ENCODE peak calls at places on chromosome 18, in five cellular contexts. One of them, this sample, is unnamed. For H3K4me1 and H3K9me3, the result is how much of the 10 kb centered on the place peaks cover.

GRCh38 chr18:50127516-50128229 is 67.3 kb downstream of the MYO5B start:
- ATAC-seq in CD8-positive, alpha-beta T cell: no peak
- ATAC-seq in heart right ventricle: no peak
- ATAC-seq in lung: no peak
- ATAC-seq in lower lobe of right lung: no peak
- ATAC-seq in this sample: no peak

GRCh38 chr18:37554399-37554787 is 11.2 kb downstream of the CELF4 start:
- ATAC-seq in CD8-positive, alpha-beta T cell: no peak
- ATAC-seq in heart right ventricle: no peak
- ATAC-seq in lung: no peak
- ATAC-seq in lower lobe of right lung: no peak
- ATAC-seq in this sample: no peak

GRCh38 chr18:14784133-14784532 is 36.2 kb downstream of the ANKRD30B start:
- ATAC-seq in CD8-positive, alpha-beta T cell: no peak
- ATAC-seq in heart right ventricle: no peak
- ATAC-seq in lung: no peak
- ATAC-seq in lower lobe of right lung: no peak
- ATAC-seq in this sample: no peak

GRCh38 chr18:55968550-55968949 is 380.6 kb upstream of the TCF4 start:
- ATAC-seq in CD8-positive, alpha-beta T cell: no peak
- ATAC-seq in heart right ventricle: no peak
- ATAC-seq in lung: no peak
- ATAC-seq in lower lobe of right lung: no peak
- ATAC-seq in this sample: no peak

GRCh38 chr18:13487237-13487636 is 239.1 kb downstream of the FAM210A start:
- ATAC-seq in CD8-positive, alpha-beta T cell: peak
- ATAC-seq in heart right ventricle: no peak
- ATAC-seq in lung: no peak
- ATAC-seq in lower lobe of right lung: no peak
- ATAC-seq in this sample: no peak

GRCh38 chr18:58158008-58158407 is 114.0 kb downstream of the NEDD4L start:
- ATAC-seq in CD8-positive, alpha-beta T cell: no peak
- ATAC-seq in heart right ventricle: no peak
- ATAC-seq in lung: no peak
- ATAC-seq in lower lobe of right lung: peak
- ATAC-seq in this sample: no peak

GRCh38 chr18:46344416-46345180 is 240.4 kb downstream of the HAUS1 start:
- ATAC-seq in CD8-positive, alpha-beta T cell: no peak
- ATAC-seq in heart right ventricle: no peak
- ATAC-seq in lung: no peak
- ATAC-seq in lower lobe of right lung: no peak
- ATAC-seq in this sample: no peak

GRCh38 chr18:77550625-77551024 is 301.0 kb downstream of the GALR1 start:
- ATAC-seq in CD8-positive, alpha-beta T cell: no peak
- ATAC-seq in heart right ventricle: peak
- ATAC-seq in lung: no peak
- ATAC-seq in lower lobe of right lung: no peak
- ATAC-seq in this sample: no peak

GRCh38 chr18:35467624-35468016 is 30.1 kb downstream of the INO80C start:
- ATAC-seq in CD8-positive, alpha-beta T cell: no peak
- ATAC-seq in heart right ventricle: no peak
- ATAC-seq in lung: no peak
- ATAC-seq in lower lobe of right lung: no peak
- ATAC-seq in this sample: peak

GRCh38 chr18:78875268-78875997 is 104.2 kb upstream of the SALL3 start:
- ATAC-seq in CD8-positive, alpha-beta T cell: no peak
- ATAC-seq in heart right ventricle: no peak
- ATAC-seq in lung: no peak
- ATAC-seq in lower lobe of right lung: peak
- ATAC-seq in this sample: no peak

GRCh38 chr18:48851563-48851962 is 99.2 kb downstream of the SMAD7 start:
- ATAC-seq in CD8-positive, alpha-beta T cell: peak
- ATAC-seq in heart right ventricle: peak
- ATAC-seq in lung: no peak
- ATAC-seq in lower lobe of right lung: peak
- ATAC-seq in this sample: peak

GRCh38 chr18:45932708-45933107 is 34.4 kb downstream of the EPG5 start:
- ATAC-seq in CD8-positive, alpha-beta T cell: no peak
- ATAC-seq in heart right ventricle: peak
- ATAC-seq in lung: no peak
- ATAC-seq in lower lobe of right lung: no peak
- ATAC-seq in this sample: no peak

GRCh38 chr18:76806301-76806700 is 16.1 kb upstream of the ZNF236 start:
- ATAC-seq in CD8-positive, alpha-beta T cell: no peak
- ATAC-seq in heart right ventricle: no peak
- ATAC-seq in lung: no peak
- ATAC-seq in lower lobe of right lung: no peak
- ATAC-seq in this sample: no peak

GRCh38 chr18:57806201-57806890 is 3.2 kb upstream of the ATP8B1 start:
- ATAC-seq in CD8-positive, alpha-beta T cell: no peak
- ATAC-seq in heart right ventricle: no peak
- ATAC-seq in lung: no peak
- ATAC-seq in lower lobe of right lung: no peak
- ATAC-seq in this sample: no peak

GRCh38 chr18:75009296-75009695 is 199.6 kb downstream of the PTGR3 start:
- ATAC-seq in CD8-positive, alpha-beta T cell: no peak
- ATAC-seq in heart right ventricle: no peak
- ATAC-seq in lung: no peak
- ATAC-seq in lower lobe of right lung: no peak
- ATAC-seq in this sample: no peak

GRCh38 chr18:44914028-44914427 is 233.3 kb downstream of the SETBP1 start:
- ATAC-seq in CD8-positive, alpha-beta T cell: no peak
- ATAC-seq in heart right ventricle: no peak
- ATAC-seq in lung: no peak
- ATAC-seq in lower lobe of right lung: no peak
- ATAC-seq in this sample: no peak

GRCh38 chr18:49023281-49023937 is 72.6 kb upstream of the SMAD7 start:
- ATAC-seq in CD8-positive, alpha-beta T cell: no peak
- ATAC-seq in heart right ventricle: no peak
- ATAC-seq in lung: no peak
- ATAC-seq in lower lobe of right lung: no peak
- ATAC-seq in this sample: no peak

GRCh38 chr18:61750840-61751668 is 141.8 kb downstream of the RNF152 start:
- ATAC-seq in CD8-positive, alpha-beta T cell: no peak
- ATAC-seq in heart right ventricle: peak
- ATAC-seq in lung: no peak
- ATAC-seq in lower lobe of right lung: peak
- ATAC-seq in this sample: no peak

GRCh38 chr18:62827397-62827796 is 112.1 kb downstream of the PHLPP1 start:
- ATAC-seq in CD8-positive, alpha-beta T cell: no peak
- ATAC-seq in heart right ventricle: no peak
- ATAC-seq in lung: no peak
- ATAC-seq in lower lobe of right lung: no peak
- ATAC-seq in this sample: no peak

GRCh38 chr18:63236417-63236816 is 83.2 kb downstream of the BCL2 start:
- ATAC-seq in CD8-positive, alpha-beta T cell: no peak
- ATAC-seq in heart right ventricle: peak
- ATAC-seq in lung: peak
- ATAC-seq in lower lobe of right lung: peak
- ATAC-seq in this sample: peak

GRCh38 chr18:60671022-60671421 is 298.4 kb upstream of the MC4R start:
- ATAC-seq in CD8-positive, alpha-beta T cell: no peak
- ATAC-seq in heart right ventricle: no peak
- ATAC-seq in lung: no peak
- ATAC-seq in lower lobe of right lung: no peak
- ATAC-seq in this sample: no peak

GRCh38 chr18:45828917-45829811 is 3.7 kb downstream of the SIGLEC15 start:
- ATAC-seq in CD8-positive, alpha-beta T cell: no peak
- ATAC-seq in heart right ventricle: peak
- ATAC-seq in lung: peak
- ATAC-seq in lower lobe of right lung: peak
- ATAC-seq in this sample: peak

GRCh38 chr18:60377778-60378469 is 5.3 kb upstream of the MC4R start:
- ATAC-seq in CD8-positive, alpha-beta T cell: no peak
- ATAC-seq in heart right ventricle: no peak
- ATAC-seq in lung: peak
- ATAC-seq in lower lobe of right lung: peak
- ATAC-seq in this sample: no peak

GRCh38 chr18:35904389-35905037 is 68.0 kb upstream of the RMP24 start:
- ATAC-seq in CD8-positive, alpha-beta T cell: no peak
- ATAC-seq in heart right ventricle: no peak
- ATAC-seq in lung: no peak
- ATAC-seq in lower lobe of right lung: no peak
- ATAC-seq in this sample: peak

GRCh38 chr18:12377556-12378553 is 828 bp upstream of the AFG3L2 start:
- ATAC-seq in CD8-positive, alpha-beta T cell: no peak
- ATAC-seq in heart right ventricle: no peak
- ATAC-seq in lung: no peak
- ATAC-seq in lower lobe of right lung: no peak
- ATAC-seq in this sample: peak

GRCh38 chr18:54090856-54091255 is 133.6 kb downstream of the MBD2 start:
- ATAC-seq in CD8-positive, alpha-beta T cell: no peak
- ATAC-seq in heart right ventricle: no peak
- ATAC-seq in lung: no peak
- ATAC-seq in lower lobe of right lung: no peak
- ATAC-seq in this sample: no peak

GRCh38 chr18:41932899-41933298 is 22.1 kb upstream of the PIK3C3 start:
- ATAC-seq in CD8-positive, alpha-beta T cell: no peak
- ATAC-seq in heart right ventricle: no peak
- ATAC-seq in lung: no peak
- ATAC-seq in lower lobe of right lung: no peak
- ATAC-seq in this sample: no peak

GRCh38 chr18:21509062-21509461 is 91.4 kb downstream of the ESCO1 start:
- ATAC-seq in CD8-positive, alpha-beta T cell: no peak
- ATAC-seq in heart right ventricle: no peak
- ATAC-seq in lung: no peak
- ATAC-seq in lower lobe of right lung: no peak
- ATAC-seq in this sample: no peak

GRCh38 chr18:45412577-45412976 is 202.7 kb upstream of the SLC14A2 start:
- ATAC-seq in CD8-positive, alpha-beta T cell: no peak
- ATAC-seq in heart right ventricle: no peak
- ATAC-seq in lung: no peak
- ATAC-seq in lower lobe of right lung: no peak
- ATAC-seq in this sample: no peak

GRCh38 chr18:49835405-49835804 is 22.1 kb upstream of the ACAA2 start:
- ATAC-seq in CD8-positive, alpha-beta T cell: no peak
- ATAC-seq in heart right ventricle: no peak
- ATAC-seq in lung: no peak
- ATAC-seq in lower lobe of right lung: no peak
- ATAC-seq in this sample: no peak

GRCh38 chr18:39939209-39939608 is 2015.8 kb upstream of the PIK3C3 start:
- ATAC-seq in CD8-positive, alpha-beta T cell: no peak
- ATAC-seq in heart right ventricle: no peak
- ATAC-seq in lung: no peak
- ATAC-seq in lower lobe of right lung: no peak
- ATAC-seq in this sample: no peak

GRCh38 chr18:63433349-63433866 is 11.1 kb upstream of the VPS4B start:
- ATAC-seq in CD8-positive, alpha-beta T cell: no peak
- ATAC-seq in heart right ventricle: peak
- ATAC-seq in lung: no peak
- ATAC-seq in lower lobe of right lung: no peak
- ATAC-seq in this sample: peak

GRCh38 chr18:51288582-51288981 is 91.1 kb upstream of the MEX3C start:
- ATAC-seq in CD8-positive, alpha-beta T cell: no peak
- ATAC-seq in heart right ventricle: no peak
- ATAC-seq in lung: no peak
- ATAC-seq in lower lobe of right lung: no peak
- ATAC-seq in this sample: no peak

GRCh38 chr18:46891742-46892214 is 25.5 kb downstream of the PIAS2 start:
- ATAC-seq in CD8-positive, alpha-beta T cell: no peak
- ATAC-seq in heart right ventricle: no peak
- ATAC-seq in lung: no peak
- ATAC-seq in lower lobe of right lung: no peak
- ATAC-seq in this sample: no peak

GRCh38 chr18:3053081-3053480 is 40.1 kb upstream of the LPIN2 start:
- ATAC-seq in CD8-positive, alpha-beta T cell: no peak
- ATAC-seq in heart right ventricle: no peak
- ATAC-seq in lung: no peak
- ATAC-seq in lower lobe of right lung: no peak
- ATAC-seq in this sample: no peak
- H3K4me1 ChIP-seq in CD8-positive, alpha-beta T cell: under half
- H3K4me1 ChIP-seq in heart right ventricle: under half
- H3K4me1 ChIP-seq in lung: under half
- H3K4me1 ChIP-seq in lower lobe of right lung: under half
- H3K4me1 ChIP-seq in this sample: under half

GRCh38 chr18:68219867-68220266 is 495.0 kb downstream of the TMX3 start:
- ATAC-seq in CD8-positive, alpha-beta T cell: no peak
- ATAC-seq in heart right ventricle: no peak
- ATAC-seq in lung: no peak
- ATAC-seq in lower lobe of right lung: no peak
- ATAC-seq in this sample: no peak
- H3K27ac ChIP-seq in CD8-positive, alpha-beta T cell: no peak
- H3K27ac ChIP-seq in heart right ventricle: peak
- H3K27ac ChIP-seq in lung: no peak
- H3K27ac ChIP-seq in lower lobe of right lung: no peak
- H3K27ac ChIP-seq in this sample: no peak

DNA sequence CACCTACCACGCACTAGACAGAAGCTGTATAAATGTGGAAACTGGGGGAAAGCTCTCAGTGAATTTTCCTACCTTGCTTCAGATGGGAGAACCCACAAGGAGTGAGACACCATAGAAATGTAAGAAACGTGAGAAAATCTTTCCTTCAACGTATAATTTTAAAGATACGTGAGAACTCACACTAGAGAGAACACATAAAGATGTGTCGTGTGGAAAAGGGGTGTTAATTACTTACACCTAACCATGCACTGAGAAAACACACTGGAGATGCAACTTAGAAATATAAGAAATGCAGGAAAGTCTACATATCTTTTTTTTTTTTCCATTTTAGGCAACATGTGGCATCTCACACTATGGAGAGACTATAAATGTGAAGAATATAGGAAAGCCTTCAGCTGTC is 352.9 kb upstream of the NETO1 start:
- ATAC-seq in CD8-positive, alpha-beta T cell: no peak
- ATAC-seq in heart right ventricle: no peak
- ATAC-seq in lung: no peak
- ATAC-seq in lower lobe of right lung: no peak
- ATAC-seq in this sample: no peak
- H3K9me3 ChIP-seq in CD8-positive, alpha-beta T cell: under half
- H3K9me3 ChIP-seq in heart right ventricle: under half
- H3K9me3 ChIP-seq in lung: under half
- H3K9me3 ChIP-seq in lower lobe of right lung: under half
- H3K9me3 ChIP-seq in this sample: under half

GRCh38 chr18:10279905-10280658 is 174.4 kb upstream of the APCDD1 start:
- ATAC-seq in CD8-positive, alpha-beta T cell: no peak
- ATAC-seq in heart right ventricle: peak
- ATAC-seq in lung: no peak
- ATAC-seq in lower lobe of right lung: no peak
- ATAC-seq in this sample: no peak
- H3K4me1 ChIP-seq in CD8-positive, alpha-beta T cell: under half
- H3K4me1 ChIP-seq in heart right ventricle: under half
- H3K4me1 ChIP-seq in lung: under half
- H3K4me1 ChIP-seq in lower lobe of right lung: under half
- H3K4me1 ChIP-seq in this sample: under half

This sample was measured in gastroesophageal sphincter.